ENCODE peak calls at places on chromosomes 4 and X, in four cellular contexts. M, Q, A and J are unnamed samples.

GRCh38 chrX:3407785-3408184 is 61.3 kb upstream of the MXRA5 start:
- DNase-seq in M (no peak), Q (no peak), A (no peak), J (no peak)

GRCh38 chr4:78784255-78784654 is 8.1 kb downstream of the BMP2K start:
- DNase-seq in A (no peak), M (no peak), Q (peak), J (no peak)

GRCh38 chr4:162104459-162105124 is 59.2 kb downstream of the FSTL5 start:
- DNase-seq in A (no peak), M (no peak), Q (no peak), J (no peak)

GRCh38 chrX:150161092-150161672 is 201.9 kb upstream of the MAMLD1 start:
- DNase-seq in Q (no peak), M (no peak), A (no peak), J (no peak)

GRCh38 chr4:26474551-26474950 is 15.7 kb downstream of the CCKAR start:
- DNase-seq in A (no peak), M (no peak), Q (no peak), J (no peak)

GRCh38 chr4:152045781-152046571 is 285.2 kb upstream of the GATB start:
- DNase-seq in A (peak), Q (peak), M (peak), J (peak)

GRCh38 chrX:7146703-7147430 is 645 bp upstream of the STS start:
- DNase-seq in M (no peak), Q (peak), A (no peak), J (no peak)

GRCh38 chr4:174658246-174658645 is 136.0 kb upstream of the HPGD start:
- DNase-seq in M (no peak), Q (peak), A (no peak), J (no peak)

GRCh38 chr4:14022428-14022827 is 394.9 kb upstream of the BOD1L1 start:
- DNase-seq in Q (no peak), M (no peak), A (no peak), J (no peak)

GRCh38 chrX:50707376-50707775 is 106.6 kb downstream of the SHROOM4 start:
- DNase-seq in Q (no peak), M (no peak), A (no peak), J (no peak)

GRCh38 chrX:15497865-15498264 is 2.7 kb upstream of the BMX start:
- DNase-seq in M (peak), A (peak), Q (peak), J (peak)

GRCh38 chr4:151325320-151326246 is at the start of gene SH3D19:
- DNase-seq in A (peak), Q (no peak), M (peak), J (peak)

GRCh38 chr4:58453956-58454355 is 1343.8 kb upstream of the IGFBP7 start:
- DNase-seq in Q (no peak), A (no peak), M (no peak), J (no peak)

GRCh38 chr4:17132226-17132625 is 233.8 kb upstream of the LDB2 start:
- DNase-seq in M (no peak), Q (no peak), A (no peak), J (no peak)

GRCh38 chr4:105807496-105807895 is 87.8 kb upstream of the NPNT start:
- DNase-seq in A (no peak), M (no peak), Q (no peak), J (no peak)

GRCh38 chr4:86015412-86016350 is 344.2 kb downstream of the MAPK10 start:
- DNase-seq in Q (no peak), M (no peak), A (no peak), J (no peak)

GRCh38 chr4:157664726-157665125 is 444.2 kb downstream of the GRIA2 start:
- DNase-seq in M (no peak), A (no peak), Q (no peak), J (no peak)

GRCh38 chr4:129545599-129546278 is 449.8 kb downstream of the C4orf33 start:
- DNase-seq in A (peak), Q (no peak), M (no peak), J (no peak)

GRCh38 chr4:121306932-121307331 is 73.9 kb downstream of the QRFPR start:
- DNase-seq in M (no peak), Q (no peak), A (no peak), J (no peak)

GRCh38 chrX:101383679-101384078 is 2.3 kb downstream of the BTK start:
- DNase-seq in A (no peak), Q (peak), M (no peak), J (no peak)

GRCh38 chrX:23911436-23911835 is 3.6 kb downstream of the CXorf58 start:
- DNase-seq in Q (no peak), M (no peak), A (no peak), J (no peak)

GRCh38 chr4:81806485-81806884 is 334.8 kb upstream of the RASGEF1B start:
- DNase-seq in A (no peak), M (no peak), Q (peak), J (no peak)

GRCh38 chr4:157992038-157992706 is 180.7 kb downstream of the GASK1B start:
- DNase-seq in Q (peak), A (peak), M (no peak), J (peak)

GRCh38 chr4:116546759-116547158 is 538.6 kb downstream of the TRAM1L1 start:
- DNase-seq in A (no peak), Q (no peak), M (no peak), J (no peak)

GRCh38 chr4:116547632-116548031 is 537.7 kb downstream of the TRAM1L1 start:
- DNase-seq in Q (no peak), A (no peak), M (no peak), J (no peak)

GRCh38 chr4:116551798-116552197 is 533.6 kb downstream of the TRAM1L1 start:
- DNase-seq in A (no peak), Q (peak), M (no peak), J (no peak)
- TF ChIP-seq ELF4 in A (no peak), Q (no peak), M (no peak), J (no peak)

GRCh38 chrX:76454456-76454927 is 27.0 kb downstream of the MAGEE1 start:
- DNase-seq in Q (peak), M (peak), A (peak), J (peak)

GRCh38 chrX:76453737-76454406 is 26.4 kb downstream of the MAGEE1 start:
- DNase-seq in Q (no peak), M (no peak), A (no peak), J (no peak)
- TF ChIP-seq ELF4 in Q (no peak), M (no peak), A (no peak), J (no peak)

DNA sequence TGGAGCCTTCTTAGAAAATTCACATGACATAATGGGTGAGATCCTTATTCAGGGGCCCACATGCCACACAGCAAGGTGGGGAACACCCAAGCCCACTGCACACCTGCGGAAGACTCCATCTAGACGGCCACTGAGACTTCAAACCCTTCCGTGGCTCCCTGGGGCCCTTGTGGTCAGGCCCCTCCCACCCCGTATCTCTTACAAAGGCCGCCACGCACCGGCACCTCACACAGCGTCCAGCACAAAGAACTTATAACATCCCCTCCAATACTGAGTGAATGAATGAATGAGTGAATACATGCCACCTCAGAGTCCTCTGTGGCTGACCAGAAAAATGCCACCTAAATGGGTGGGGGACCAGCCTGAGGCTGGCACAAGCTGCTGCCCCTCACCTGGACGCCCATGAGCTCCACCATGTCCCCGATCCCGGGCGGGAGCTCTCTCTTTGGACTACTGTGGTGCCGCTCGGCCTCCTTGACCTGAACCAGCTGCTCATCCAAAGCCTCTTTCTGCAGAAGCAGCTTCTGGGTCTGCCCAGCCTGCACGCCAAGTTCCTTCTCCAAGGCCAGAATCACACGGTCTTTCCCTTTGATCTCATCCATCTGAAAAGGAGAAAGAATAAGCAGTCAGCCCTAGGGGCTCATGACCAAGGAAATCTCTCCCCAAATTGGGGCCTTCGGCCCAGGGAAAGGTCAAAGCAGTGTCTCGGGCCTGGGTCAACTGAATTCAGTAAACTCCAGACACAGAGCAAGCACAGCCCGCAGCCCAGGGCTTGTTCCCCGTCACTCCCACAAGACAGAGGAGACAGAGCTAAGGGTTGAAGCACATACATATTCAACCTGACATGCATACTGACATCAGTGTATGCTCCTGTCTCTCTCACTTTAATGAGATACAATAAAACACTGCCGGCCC is 67.1 kb upstream of the C4orf50 start:
- DNase-seq in M (no peak), Q (no peak), A (no peak), J (no peak)
- TF ChIP-seq ELF4 in M (no peak), Q (no peak), A (no peak), J (no peak)

GRCh38 chrX:40897768-40898167 is 162.4 kb upstream of the MED14 start:
- DNase-seq in M (no peak), A (no peak), Q (no peak), J (no peak)
- TF ChIP-seq ELF4 in M (no peak), A (no peak), Q (no peak), J (no peak)

DNA sequence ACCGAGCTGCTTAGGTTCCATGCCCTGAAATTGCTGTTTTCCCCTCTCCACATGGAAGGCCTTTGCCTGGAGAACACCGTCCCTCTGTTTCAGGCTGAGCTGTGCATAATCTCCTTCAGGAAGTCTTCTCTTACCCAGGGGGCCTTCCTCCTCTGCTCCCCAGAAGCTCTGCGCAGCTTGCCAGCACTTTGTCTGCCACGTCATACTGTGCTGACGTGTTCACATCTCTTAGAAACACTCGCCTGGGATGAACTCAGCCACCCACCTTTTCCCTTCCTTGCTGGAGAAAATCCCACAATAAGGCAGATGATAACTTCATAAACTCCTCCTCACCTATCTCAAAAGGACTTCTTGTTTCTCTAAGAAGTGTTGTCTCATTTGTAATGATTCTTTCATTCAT is 110.7 kb downstream of the ARHGAP10 start:
- DNase-seq in M (no peak), Q (peak), A (no peak), J (no peak)
- TF ChIP-seq ELF4 in M (no peak), Q (no peak), A (no peak), J (no peak)

DNA sequence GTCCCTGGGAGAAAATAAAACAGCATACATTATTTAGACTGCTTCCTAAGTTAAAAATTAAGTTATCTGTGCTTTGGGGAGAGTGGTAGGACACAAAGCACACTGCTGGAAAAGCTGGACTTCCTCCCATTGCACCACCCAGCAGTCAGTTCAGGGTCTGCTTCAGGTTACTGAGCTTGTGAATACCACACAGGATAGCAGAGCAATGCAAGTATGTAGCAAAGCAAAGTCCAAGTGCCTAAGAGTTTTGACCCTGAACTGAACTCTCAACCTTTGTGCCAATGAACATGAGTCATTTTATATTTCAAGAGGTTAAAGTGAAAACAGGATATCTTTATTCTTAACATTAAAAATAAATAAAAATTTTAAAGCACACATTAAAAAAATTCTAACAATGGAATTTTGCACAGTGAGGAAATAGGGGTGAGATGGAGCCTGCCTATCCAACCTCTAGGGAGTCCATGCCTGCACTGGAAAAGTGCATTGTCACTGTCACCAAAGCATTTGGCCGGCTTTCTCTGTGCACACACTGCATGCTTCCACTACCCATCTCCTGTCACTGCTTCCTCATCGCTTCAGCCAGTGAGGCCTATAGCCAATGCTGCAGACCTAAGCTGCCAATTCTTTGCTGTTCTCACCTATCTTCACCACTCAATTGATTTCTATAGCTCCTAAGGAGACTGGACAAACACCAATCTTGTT is 50.9 kb downstream of the ABCG2 start:
- DNase-seq in M (no peak), A (peak), Q (peak), J (no peak)
- TF ChIP-seq ELF4 in M (no peak), A (no peak), Q (no peak), J (no peak)

DNA sequence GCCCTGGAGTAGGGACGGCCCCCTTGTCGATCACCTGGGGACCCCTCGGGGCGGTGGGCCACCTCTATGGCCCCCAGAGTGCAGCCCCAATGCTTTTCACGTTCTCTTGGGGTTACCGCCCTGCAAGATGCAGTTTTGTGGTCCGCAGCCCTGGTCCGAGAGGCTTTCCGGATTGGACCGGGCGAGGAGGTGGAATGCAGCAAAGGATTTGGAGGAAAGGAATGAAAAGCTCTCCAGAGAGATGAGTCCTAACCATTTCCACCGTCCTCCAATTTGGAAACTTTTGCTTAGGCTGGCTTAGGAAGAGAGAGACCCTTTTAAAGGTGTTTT is 601 bp downstream of the SLC25A43 start:
- DNase-seq in M (peak), A (no peak), Q (no peak), J (no peak)
- TF ChIP-seq ELF4 in M (no peak), A (no peak), Q (no peak), J (no peak)